ENCODE peak calls at places on chromosomes 11 and 22, in seven cellular contexts. One of them, this sample, is unnamed.

GRCh38 chr11:118295834-118296454 is 8.6 kb upstream of the CD3E start:
- DNase-seq in endothelial cell: no peak
- DNase-seq in HTR-8/SVneo: peak; percentile 26
- DNase-seq in stimulated activated CD4-positive, alpha-beta T cell treated with anti-CD3 and anti-CD28 coated beads, Interleukin-2, amount 100 ng/mL, for 48 hours: no peak
- DNase-seq in astrocyte of the cerebellum: no peak
- DNase-seq in RWPE2: no peak
- DNase-seq in iris pigment epithelial cell: peak; percentile 54
- DNase-seq in this sample: peak; percentile 27

GRCh38 chr11:290621-291231 is 1.8 kb downstream of the PGGHG start:
- DNase-seq in endothelial cell: no peak
- DNase-seq in HTR-8/SVneo: no peak
- DNase-seq in stimulated activated CD4-positive, alpha-beta T cell treated with anti-CD3 and anti-CD28 coated beads, Interleukin-2, amount 100 ng/mL, for 48 hours: no peak
- DNase-seq in astrocyte of the cerebellum: no peak
- DNase-seq in RWPE2: no peak
- DNase-seq in iris pigment epithelial cell: no peak
- DNase-seq in this sample: no peak

GRCh38 chr11:75342966-75343870 is 8.2 kb downstream of the ARRB1 start:
- DNase-seq in endothelial cell: no peak
- DNase-seq in HTR-8/SVneo: no peak
- DNase-seq in stimulated activated CD4-positive, alpha-beta T cell treated with anti-CD3 and anti-CD28 coated beads, Interleukin-2, amount 100 ng/mL, for 48 hours: no peak
- DNase-seq in astrocyte of the cerebellum: no peak
- DNase-seq in RWPE2: no peak
- DNase-seq in iris pigment epithelial cell: no peak
- DNase-seq in this sample: peak; percentile 61

GRCh38 chr11:109424893-109425292 is 2.9 kb downstream of the C11orf87 start:
- DNase-seq in endothelial cell: peak; percentile 41
- DNase-seq in HTR-8/SVneo: no peak
- DNase-seq in stimulated activated CD4-positive, alpha-beta T cell treated with anti-CD3 and anti-CD28 coated beads, Interleukin-2, amount 100 ng/mL, for 48 hours: no peak
- DNase-seq in astrocyte of the cerebellum: no peak
- DNase-seq in RWPE2: no peak
- DNase-seq in iris pigment epithelial cell: no peak
- DNase-seq in this sample: no peak

GRCh38 chr22:27778299-27779090 is 23.1 kb downstream of the MN1 start:
- DNase-seq in endothelial cell: no peak
- DNase-seq in HTR-8/SVneo: no peak
- DNase-seq in stimulated activated CD4-positive, alpha-beta T cell treated with anti-CD3 and anti-CD28 coated beads, Interleukin-2, amount 100 ng/mL, for 48 hours: no peak
- DNase-seq in astrocyte of the cerebellum: no peak
- DNase-seq in RWPE2: no peak
- DNase-seq in iris pigment epithelial cell: no peak
- DNase-seq in this sample: no peak

GRCh38 chr22:36143066-36143815 is 17.3 kb downstream of the APOL3 start:
- DNase-seq in endothelial cell: no peak
- DNase-seq in HTR-8/SVneo: no peak
- DNase-seq in stimulated activated CD4-positive, alpha-beta T cell treated with anti-CD3 and anti-CD28 coated beads, Interleukin-2, amount 100 ng/mL, for 48 hours: no peak
- DNase-seq in astrocyte of the cerebellum: no peak
- DNase-seq in RWPE2: no peak
- DNase-seq in iris pigment epithelial cell: no peak
- DNase-seq in this sample: no peak

GRCh38 chr22:44697423-44698179 is 4.4 kb upstream of the PRR5 start:
- DNase-seq in endothelial cell: peak; percentile 94
- DNase-seq in HTR-8/SVneo: peak; percentile 79
- DNase-seq in stimulated activated CD4-positive, alpha-beta T cell treated with anti-CD3 and anti-CD28 coated beads, Interleukin-2, amount 100 ng/mL, for 48 hours: peak; percentile 87
- DNase-seq in astrocyte of the cerebellum: peak; percentile 33
- DNase-seq in RWPE2: no peak
- DNase-seq in iris pigment epithelial cell: peak; percentile 54
- DNase-seq in this sample: peak; percentile 33

GRCh38 chr11:70716986-70717775 is 318.9 kb downstream of the CTTN start:
- DNase-seq in endothelial cell: no peak
- DNase-seq in HTR-8/SVneo: no peak
- DNase-seq in stimulated activated CD4-positive, alpha-beta T cell treated with anti-CD3 and anti-CD28 coated beads, Interleukin-2, amount 100 ng/mL, for 48 hours: no peak
- DNase-seq in astrocyte of the cerebellum: peak; percentile 3
- DNase-seq in RWPE2: no peak
- DNase-seq in iris pigment epithelial cell: no peak
- DNase-seq in this sample: no peak

GRCh38 chr11:107859459-107860239 is 1.1 kb upstream of the SLC35F2 start:
- DNase-seq in endothelial cell: peak; percentile 12
- DNase-seq in HTR-8/SVneo: peak; percentile 78
- DNase-seq in stimulated activated CD4-positive, alpha-beta T cell treated with anti-CD3 and anti-CD28 coated beads, Interleukin-2, amount 100 ng/mL, for 48 hours: peak; percentile 24
- DNase-seq in astrocyte of the cerebellum: no peak
- DNase-seq in RWPE2: peak; percentile 59
- DNase-seq in iris pigment epithelial cell: no peak
- DNase-seq in this sample: no peak

GRCh38 chr11:67311051-67311555 is 7.8 kb downstream of the SSH3 start:
- DNase-seq in endothelial cell: no peak
- DNase-seq in HTR-8/SVneo: no peak
- DNase-seq in stimulated activated CD4-positive, alpha-beta T cell treated with anti-CD3 and anti-CD28 coated beads, Interleukin-2, amount 100 ng/mL, for 48 hours: no peak
- DNase-seq in astrocyte of the cerebellum: no peak
- DNase-seq in RWPE2: no peak
- DNase-seq in iris pigment epithelial cell: no peak
- DNase-seq in this sample: no peak